ENCODE peak calls at places on chromosome X, in seven cellular contexts. Q is posterior cingulate gyrus; D is left kidney; X is HL-60; W is hepatic stellate cell; E is CD4-positive, alpha-beta memory T cell; N is osteocyte. C is an unnamed sample.

GRCh38 chrX:9222299-9222698 is 188.4 kb upstream of the FAM9B start:
- DNase-seq in D (no peak), X (no peak), E (no peak), W (no peak), N (no peak), Q (no peak), C (no peak)

GRCh38 chrX:15497865-15498264 is 2.7 kb upstream of the BMX start:
- DNase-seq in D (peak), Q (no peak), E (peak), W (peak), N (no peak), X (no peak), C (peak)

GRCh38 chrX:87516716-87517115 is 886 bp upstream of the KLHL4 start:
- DNase-seq in N (no peak), Q (no peak), W (no peak), E (no peak), D (no peak), X (no peak), C (no peak)

GRCh38 chrX:110965409-110965808 is 130.6 kb upstream of the PAK3 start:
- DNase-seq in E (no peak), Q (no peak), D (no peak), N (no peak), W (no peak), X (no peak), C (no peak)

GRCh38 chrX:22690116-22690515 is 309.6 kb upstream of the DDX53 start:
- DNase-seq in E (no peak), W (no peak), D (no peak), N (no peak), Q (no peak), X (no peak), C (no peak)

GRCh38 chrX:136386821-136387220 is 86.1 kb downstream of the ADGRG4 start:
- DNase-seq in N (no peak), E (no peak), D (no peak), W (no peak), X (no peak), Q (no peak), C (no peak)

GRCh38 chrX:15221321-15221720 is 48.6 kb downstream of the ASB9 start:
- DNase-seq in D (no peak), N (no peak), X (no peak), E (no peak), W (no peak), Q (no peak), C (no peak)

GRCh38 chrX:28278236-28278635 is 297.0 kb upstream of the DCAF8L1 start:
- DNase-seq in N (no peak), X (no peak), W (no peak), E (no peak), D (no peak), Q (no peak), C (no peak)

GRCh38 chrX:2898861-2899512 is 30.2 kb downstream of the ARSD start:
- DNase-seq in Q (no peak), X (no peak), E (no peak), D (peak), W (no peak), N (no peak), C (no peak)

GRCh38 chrX:111131572-111131971 is 35.6 kb downstream of the PAK3 start:
- DNase-seq in W (no peak), E (no peak), D (no peak), N (no peak), Q (no peak), X (no peak), C (no peak)

GRCh38 chrX:13283968-13284914 is 35.6 kb downstream of the ATXN3L start:
- DNase-seq in E (no peak), Q (no peak), D (no peak), X (no peak), W (no peak), N (no peak), C (no peak)

GRCh38 chrX:120514236-120514635 is 45.1 kb upstream of the LAMP2 start:
- DNase-seq in N (no peak), W (peak), Q (no peak), D (peak), X (no peak), E (no peak), C (no peak)

GRCh38 chrX:97389761-97390192 is 506.1 kb downstream of the RPA4 start:
- DNase-seq in Q (no peak), N (no peak), E (no peak), D (no peak), X (peak), W (no peak), C (no peak)

GRCh38 chrX:23884427-23885024 is 23.2 kb downstream of the APOO start:
- DNase-seq in W (no peak), X (no peak), Q (no peak), E (no peak), D (no peak), N (no peak), C (no peak)

GRCh38 chrX:44898411-44899221 is 25.6 kb downstream of the KDM6A start:
- DNase-seq in X (no peak), E (no peak), Q (no peak), N (no peak), D (no peak), W (no peak), C (peak)

GRCh38 chrX:134416106-134416505 is 43.9 kb upstream of the HPRT1 start:
- DNase-seq in D (no peak), Q (no peak), N (no peak), X (no peak), E (no peak), W (no peak), C (no peak)

GRCh38 chrX:103640401-103641155 is 11.8 kb downstream of the TCEAL1 start:
- DNase-seq in D (no peak), E (no peak), X (no peak), Q (no peak), N (no peak), W (no peak), C (no peak)

GRCh38 chrX:47351706-47352105 is 18.7 kb upstream of the ZNF157 start:
- DNase-seq in Q (no peak), D (no peak), N (no peak), E (no peak), W (no peak), X (no peak), C (no peak)

GRCh38 chrX:65516756-65517155 is 17.8 kb downstream of the LAS1L start:
- DNase-seq in N (no peak), D (no peak), X (no peak), W (no peak), E (no peak), Q (no peak), C (no peak)

GRCh38 chrX:39484669-39485068 is 613.1 kb downstream of the BCOR start:
- DNase-seq in N (no peak), W (no peak), E (no peak), X (no peak), D (no peak), Q (no peak), C (no peak)

GRCh38 chrX:56319165-56319564 is 87.0 kb downstream of the KLF8 start:
- DNase-seq in Q (no peak), D (no peak), W (no peak), X (no peak), E (no peak), N (no peak), C (no peak)

GRCh38 chrX:153380691-153381090 is 20.5 kb downstream of the PNMA6E start:
- DNase-seq in D (no peak), E (no peak), N (peak), Q (no peak), X (no peak), W (no peak), C (no peak)

GRCh38 chrX:106170318-106170717 is 2.2 kb downstream of the PWWP3B start:
- DNase-seq in E (no peak), N (no peak), W (no peak), X (no peak), D (peak), Q (no peak), C (no peak)

GRCh38 chrX:55260806-55261205 is 3.9 kb downstream of the PAGE3 start:
- DNase-seq in W (no peak), N (no peak), Q (no peak), E (no peak), X (no peak), D (no peak), C (no peak)